ENCODE peak calls at places on chromosomes 11 and 22, in six cellular contexts. J is effector memory CD4-positive, alpha-beta T cell; A is cardiac muscle cell; M is right atrium auricular region; E is A549; W is heart right ventricle. Y is an unnamed sample.

GRCh38 chr11:66639066-66639813 is 737 bp downstream of the RBM4 start:
- DNase-seq in M (no peak), J (peak), A (peak), W (no peak), E (no peak), Y (peak)

GRCh38 chr22:30408388-30409101 is 11.7 kb downstream of the SEC14L2 start:
- DNase-seq in M (no peak), E (no peak), A (no peak), W (no peak), J (no peak), Y (no peak)

GRCh38 chr22:49021926-49022815 is 805.5 kb downstream of the BRD1 start:
- DNase-seq in M (no peak), A (no peak), W (no peak), E (no peak), J (no peak), Y (no peak)

GRCh38 chr11:61791737-61792309 is 576 bp downstream of the TMEM258 start:
- DNase-seq in M (peak), E (peak), A (peak), J (peak), W (peak), Y (no peak)

GRCh38 chr11:110159491-110159890 is 66.3 kb downstream of the ZC3H12C start:
- DNase-seq in J (no peak), M (no peak), W (no peak), A (no peak), E (no peak), Y (no peak)

GRCh38 chr11:66668653-66669430 is 8.8 kb downstream of the RBM4B start:
- DNase-seq in M (no peak), W (no peak), E (no peak), A (no peak), J (no peak), Y (no peak)

GRCh38 chr11:66391322-66391721 is 19.8 kb upstream of the SLC29A2 start:
- DNase-seq in J (no peak), W (no peak), A (no peak), M (no peak), E (no peak), Y (no peak)

GRCh38 chr22:46373166-46373565 is 37.7 kb downstream of the TRMU start:
- DNase-seq in M (no peak), A (no peak), W (peak), E (no peak), J (no peak), Y (no peak)

GRCh38 chr11:100681064-100681502 is 6.0 kb upstream of the ARHGAP42 start:
- DNase-seq in E (no peak), W (peak), A (peak), J (no peak), M (peak), Y (no peak)

GRCh38 chr11:104028476-104028875 is 8.0 kb upstream of the DDI1 start:
- DNase-seq in M (no peak), E (no peak), A (no peak), J (no peak), W (no peak), Y (no peak)

GRCh38 chr11:7444582-7444981 is 40.7 kb upstream of the OLFML1 start:
- DNase-seq in E (no peak), A (no peak), J (no peak), W (no peak), M (no peak), Y (no peak)

GRCh38 chr11:123594188-123594901 is 60.1 kb downstream of the SCN3B start:
- DNase-seq in E (no peak), J (no peak), A (peak), M (no peak), W (no peak), Y (no peak)

GRCh38 chr11:64331569-64332371 is 8.2 kb upstream of the CCDC88B start:
- DNase-seq in E (peak), A (peak), W (peak), J (peak), M (peak), Y (peak)

GRCh38 chr22:36398602-36399472 is 11.1 kb upstream of the MYH9 start:
- DNase-seq in J (no peak), E (no peak), M (no peak), W (no peak), A (no peak), Y (no peak)

GRCh38 chr22:17339095-17339693 is 30.1 kb upstream of the CECR2 start:
- DNase-seq in E (no peak), J (no peak), W (no peak), A (no peak), M (no peak), Y (no peak)

GRCh38 chr11:66880484-66881211 is 23.8 kb downstream of the LRFN4 start:
- DNase-seq in M (no peak), E (no peak), J (no peak), W (no peak), A (peak), Y (peak)

GRCh38 chr11:102112654-102112926 is 2.3 kb downstream of the YAP1 start:
- DNase-seq in M (no peak), J (no peak), A (no peak), W (no peak), E (no peak), Y (no peak)

GRCh38 chr22:40332319-40332781 is 13.9 kb upstream of the ADSL start:
- DNase-seq in W (no peak), M (no peak), E (no peak), J (no peak), A (no peak), Y (peak)

GRCh38 chr22:27668828-27669797 is 132.4 kb downstream of the MN1 start:
- DNase-seq in E (peak), A (peak), J (no peak), W (peak), M (peak), Y (no peak)

GRCh38 chr22:42977574-42977973 is 37.4 kb downstream of the PACSIN2 start:
- DNase-seq in E (no peak), M (no peak), J (no peak), A (no peak), W (no peak), Y (no peak)

GRCh38 chr11:96214745-96215093 is 128.3 kb downstream of the MAML2 start:
- DNase-seq in J (no peak), W (no peak), E (no peak), A (no peak), M (no peak), Y (no peak)

GRCh38 chr22:29165336-29166060 is 40.2 kb upstream of the EMID1 start:
- DNase-seq in W (no peak), J (no peak), A (no peak), E (no peak), M (no peak), Y (no peak)

GRCh38 chr22:35608088-35608487 is 9.0 kb downstream of the MB start:
- DNase-seq in J (no peak), M (no peak), E (no peak), W (no peak), A (no peak), Y (no peak)

GRCh38 chr22:40040927-40041326 is 46.2 kb downstream of the FAM83F start:
- DNase-seq in A (peak), M (no peak), W (peak), E (no peak), J (no peak), Y (no peak)

GRCh38 chr11:59062602-59063529 is 23.2 kb upstream of the GLYATL1B start:
- DNase-seq in J (no peak), E (no peak), A (no peak), M (no peak), W (no peak), Y (no peak)

GRCh38 chr11:126098204-126098769 is 35.6 kb upstream of the CDON start:
- DNase-seq in J (no peak), A (no peak), E (no peak), W (no peak), M (no peak), Y (no peak)

GRCh38 chr22:48444320-48445112 is 1383.2 kb downstream of the BRD1 start:
- DNase-seq in E (no peak), M (no peak), J (no peak), W (no peak), A (no peak), Y (no peak)

GRCh38 chr11:75384438-75385080 is 14.8 kb upstream of the RPS3 start:
- DNase-seq in W (peak), A (peak), J (peak), M (peak), E (peak), Y (peak)

GRCh38 chr22:46825145-46825544 is 62.7 kb downstream of the TBC1D22A start:
- DNase-seq in E (no peak), M (no peak), J (no peak), A (no peak), W (no peak), Y (no peak)

GRCh38 chr11:116590844-116591575 is 181.8 kb downstream of the BUD13 start:
- DNase-seq in J (no peak), M (no peak), A (no peak), E (no peak), W (no peak), Y (no peak)

GRCh38 chr11:27328602-27329001 is 34.4 kb downstream of the CCDC34 start:
- DNase-seq in A (no peak), M (no peak), E (no peak), J (no peak), W (no peak), Y (no peak)

GRCh38 chr11:69931994-69932910 is 113.0 kb upstream of the FGF3 start:
- DNase-seq in E (no peak), J (no peak), M (no peak), W (peak), A (no peak), Y (no peak)

GRCh38 chr11:92251980-92252379 is 27.4 kb downstream of the FAT3 start:
- DNase-seq in A (no peak), E (no peak), W (no peak), M (no peak), J (no peak), Y (no peak)

GRCh38 chr11:108973402-108974119 is 308.7 kb downstream of the DDX10 start:
- DNase-seq in W (no peak), M (no peak), A (no peak), J (no peak), E (peak), Y (no peak)

GRCh38 chr22:24053481-24054226 is 42.5 kb downstream of the CABIN1 start:
- DNase-seq in W (no peak), J (no peak), A (no peak), M (no peak), E (no peak), Y (no peak)

GRCh38 chr11:12318791-12319733 is 58.3 kb upstream of the PARVA start:
- DNase-seq in E (no peak), W (no peak), M (no peak), A (no peak), J (no peak), Y (no peak)

GRCh38 chr11:33967451-33967850 is 75.6 kb upstream of the LMO2 start:
- DNase-seq in M (no peak), W (no peak), A (no peak), J (no peak), E (no peak), Y (no peak)

GRCh38 chr22:47202819-47203553 is 440.5 kb downstream of the TBC1D22A start:
- DNase-seq in W (no peak), A (no peak), J (no peak), M (peak), E (no peak), Y (no peak)

GRCh38 chr11:8372641-8373381 is 109.1 kb upstream of the LMO1 start:
- DNase-seq in A (no peak), J (no peak), W (no peak), M (no peak), E (no peak), Y (no peak)

GRCh38 chr22:48489551-48490512 is 1337.8 kb downstream of the BRD1 start:
- DNase-seq in M (no peak), A (peak), E (peak), J (no peak), W (no peak), Y (no peak)

GRCh38 chr11:2393941-2394817 is 6.4 kb upstream of the TSSC4 start:
- DNase-seq in A (no peak), M (no peak), J (no peak), E (no peak), W (no peak), Y (no peak)
- H3K4me3 ChIP-seq in A (no peak), M (no peak), J (no peak), E (no peak), W (no peak), Y (no peak)

DNA sequence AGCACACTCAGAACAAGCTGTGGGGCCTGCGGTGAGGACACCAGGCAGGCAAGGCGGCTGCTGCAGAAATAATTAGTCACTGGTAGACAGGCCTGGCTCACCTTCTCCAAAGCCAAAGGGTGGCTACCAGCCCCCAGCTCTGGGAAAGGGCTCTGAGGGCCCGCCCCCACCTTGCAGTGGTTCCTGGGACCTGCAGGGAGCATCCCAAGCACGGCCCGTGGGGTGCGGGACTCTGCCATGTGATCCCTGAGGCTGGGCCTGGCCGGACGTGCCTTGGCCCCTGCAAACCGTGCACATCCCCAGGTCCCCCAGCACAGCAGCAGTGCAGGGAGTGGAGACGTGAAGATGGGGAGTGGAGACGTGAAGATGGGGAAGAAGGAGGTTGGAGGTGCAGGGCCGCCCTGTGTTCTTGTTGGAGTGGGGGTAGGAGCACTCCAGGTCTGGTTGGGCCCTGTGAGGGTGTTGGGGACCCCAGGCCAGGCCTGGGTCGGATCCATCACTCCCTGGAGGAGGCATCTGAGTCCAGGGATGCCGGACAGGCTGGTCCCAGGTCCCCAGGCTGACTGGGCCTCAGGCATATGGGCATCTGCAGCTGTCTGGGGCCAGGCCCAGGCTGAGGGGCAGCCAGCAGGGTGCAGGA is 41.9 kb downstream of the RTN4R start:
- DNase-seq in A (no peak), M (no peak), J (no peak), E (no peak), W (no peak), Y (no peak)
- H3K4me3 ChIP-seq in A (no peak), M (no peak), J (no peak), E (no peak), W (no peak), Y (no peak)

GRCh38 chr11:88355887-88356286 is 18.4 kb upstream of the CTSC start:
- DNase-seq in W (no peak), M (no peak), E (no peak), J (no peak), A (no peak), Y (no peak)

GRCh38 chr11:88352139-88352538 is 14.6 kb upstream of the CTSC start:
- DNase-seq in J (no peak), E (no peak), A (no peak), W (no peak), M (no peak), Y (no peak)

GRCh38 chr11:88354909-88355308 is 17.4 kb upstream of the CTSC start:
- DNase-seq in J (no peak), W (no peak), M (no peak), A (no peak), E (no peak), Y (no peak)

GRCh38 chr11:88353835-88354496 is 16.4 kb upstream of the CTSC start:
- DNase-seq in W (no peak), A (no peak), M (no peak), E (no peak), J (no peak), Y (no peak)

DNA sequence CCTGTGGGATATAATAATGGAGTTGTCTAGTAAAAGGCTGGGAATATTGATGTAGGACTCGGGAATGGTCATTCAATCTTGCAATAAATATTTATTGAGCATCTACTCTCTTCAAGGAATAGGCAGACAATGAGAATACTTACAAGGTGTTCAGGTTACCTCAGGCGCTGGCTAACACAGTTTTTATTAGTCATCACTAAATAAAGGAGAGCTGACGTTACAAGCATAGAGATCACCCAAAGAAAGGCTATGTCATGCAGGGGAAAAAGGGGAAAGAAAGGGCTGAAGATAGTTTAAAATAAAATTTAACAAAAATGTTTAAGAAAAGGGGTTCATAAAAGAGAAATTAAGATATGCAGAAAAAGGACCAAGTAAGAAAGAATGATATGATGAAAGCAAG is 15.8 kb upstream of the CTSC start:
- DNase-seq in E (no peak), J (no peak), W (no peak), M (no peak), A (no peak), Y (no peak)
- H3K4me3 ChIP-seq in E (no peak), J (no peak), W (no peak), M (no peak), A (no peak), Y (no peak)

GRCh38 chr11:76605338-76606074 is 65.0 kb downstream of the LRRC32 start:
- DNase-seq in W (no peak), A (no peak), J (no peak), E (no peak), M (no peak), Y (peak)

GRCh38 chr11:76607431-76607830 is 63.1 kb downstream of the LRRC32 start:
- DNase-seq in M (no peak), W (no peak), E (no peak), A (no peak), J (no peak), Y (no peak)

GRCh38 chr11:76604081-76604601 is 66.4 kb downstream of the LRRC32 start:
- DNase-seq in W (no peak), M (no peak), A (no peak), E (no peak), J (no peak), Y (no peak)

GRCh38 chr11:76604652-76605241 is 65.8 kb downstream of the LRRC32 start:
- DNase-seq in J (no peak), M (no peak), W (peak), E (no peak), A (no peak), Y (no peak)

GRCh38 chr11:76606102-76606793 is 64.3 kb downstream of the LRRC32 start:
- DNase-seq in W (peak), E (no peak), A (no peak), J (no peak), M (peak), Y (no peak)
- H3K4me3 ChIP-seq in W (no peak), E (no peak), A (no peak), J (no peak), M (no peak), Y (no peak)

GRCh38 chr22:50293441-50294318 is 13.8 kb downstream of the PLXNB2 start:
- DNase-seq in A (peak), M (no peak), W (peak), J (no peak), E (no peak), Y (no peak)
- H3K4me3 ChIP-seq in A (no peak), M (peak), W (peak), J (no peak), E (peak), Y (no peak)

GRCh38 chr11:72135891-72136676 is 559 bp downstream of the FOLR3 start:
- DNase-seq in M (no peak), W (no peak), E (no peak), A (no peak), J (no peak), Y (no peak)
- H3K4me3 ChIP-seq in M (no peak), W (no peak), E (no peak), A (no peak), J (no peak), Y (no peak)

GRCh38 chr11:112049777-112050176 is 24.0 kb downstream of the PIH1D2 start:
- DNase-seq in M (no peak), A (no peak), E (no peak), J (no peak), W (no peak), Y (no peak)

GRCh38 chr11:112044961-112045360 is 19.8 kb downstream of the DLAT start:
- DNase-seq in A (no peak), E (no peak), J (no peak), W (no peak), M (no peak), Y (no peak)

GRCh38 chr11:112051768-112052167 is 22.0 kb downstream of the PIH1D2 start:
- DNase-seq in J (no peak), W (no peak), E (no peak), M (no peak), A (no peak), Y (no peak)

DNA sequence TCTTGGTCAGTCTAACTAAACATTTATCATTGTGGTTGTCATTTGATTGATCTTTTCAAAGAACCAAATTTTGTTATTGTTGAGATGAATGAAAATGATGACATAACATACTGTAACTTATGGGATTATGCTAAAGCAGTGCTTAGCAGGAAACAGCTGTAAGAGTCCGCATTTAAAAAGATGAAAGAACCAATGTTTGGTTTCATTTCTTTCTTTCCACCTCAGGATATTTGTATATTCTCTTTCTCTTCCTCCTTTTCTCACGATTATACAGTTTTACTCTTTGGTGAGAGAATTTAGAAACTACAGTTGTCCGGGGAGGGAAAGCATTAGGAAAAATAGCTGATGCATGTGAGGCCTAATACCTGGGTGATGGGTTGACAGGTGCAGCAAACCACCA is 23.1 kb downstream of the PIH1D2 start:
- DNase-seq in W (no peak), M (no peak), E (no peak), J (no peak), A (no peak), Y (no peak)
- H3K4me3 ChIP-seq in W (no peak), M (no peak), E (no peak), J (no peak), A (no peak), Y (no peak)

Y was measured in naive thymus-derived CD4-positive, alpha-beta T cell.